ENCODE peak calls at places on chromosomes 2 and 18, in nine cellular contexts. S, A, Z, N, G, U, B, Q and E are unnamed samples.

GRCh38 chr2:239304533-239305221 is 96.1 kb downstream of the HDAC4 start:
- DNase-seq in S (no peak), A (peak; percentile 10), Z (no peak), N (no peak), G (no peak), U (no peak), B (no peak), Q (no peak), E (no peak)

GRCh38 chr2:214856116-214856515 is 46.6 kb upstream of the BARD1 start:
- DNase-seq in S (no peak), A (no peak), Z (no peak), N (no peak), G (peak; percentile 34), U (no peak), B (peak; percentile 6), Q (no peak), E (peak; percentile 3)

GRCh38 chr18:33316146-33316587 is 124.4 kb downstream of the CCDC178 start:
- DNase-seq in S (no peak), A (no peak), Z (no peak), N (no peak), G (no peak), U (no peak), B (no peak), Q (no peak), E (no peak)

GRCh38 chr2:187377335-187377734 is 70.7 kb downstream of the CALCRL start:
- DNase-seq in S (no peak), A (no peak), Z (no peak), N (no peak), G (no peak), U (no peak), B (peak; percentile 2), Q (no peak), E (no peak)

GRCh38 chr2:224159345-224159928 is 120.4 kb upstream of the SERPINE2 start:
- DNase-seq in S (no peak), A (no peak), Z (no peak), N (no peak), G (no peak), U (peak; percentile 51), B (no peak), Q (no peak), E (no peak)

GRCh38 chr2:96948483-96949152 is 37.8 kb downstream of the FAM178B start:
- DNase-seq in S (no peak), A (no peak), Z (no peak), N (no peak), G (no peak), U (no peak), B (no peak), Q (no peak), E (no peak)

GRCh38 chr2:77387324-77387723 is 134.9 kb downstream of the LRRTM4 start:
- DNase-seq in S (no peak), A (no peak), Z (no peak), N (no peak), G (no peak), U (no peak), B (no peak), Q (no peak), E (no peak)

GRCh38 chr18:69250305-69251151 is 150.2 kb upstream of the DOK6 start:
- DNase-seq in S (no peak), A (no peak), Z (no peak), N (no peak), G (no peak), U (no peak), B (peak; percentile 55), Q (no peak), E (no peak)

GRCh38 chr18:12422936-12423335 is 15.2 kb downstream of the PRELID3A start:
- DNase-seq in S (no peak), A (no peak), Z (no peak), N (no peak), G (no peak), U (no peak), B (no peak), Q (no peak), E (no peak)

GRCh38 chr2:145006957-145007672 is 487.2 kb upstream of the ZEB2 start:
- DNase-seq in S (no peak), A (no peak), Z (peak; percentile 39), N (no peak), G (peak; percentile 99), U (no peak), B (peak; percentile 98), Q (no peak), E (peak; percentile 76)

DNA sequence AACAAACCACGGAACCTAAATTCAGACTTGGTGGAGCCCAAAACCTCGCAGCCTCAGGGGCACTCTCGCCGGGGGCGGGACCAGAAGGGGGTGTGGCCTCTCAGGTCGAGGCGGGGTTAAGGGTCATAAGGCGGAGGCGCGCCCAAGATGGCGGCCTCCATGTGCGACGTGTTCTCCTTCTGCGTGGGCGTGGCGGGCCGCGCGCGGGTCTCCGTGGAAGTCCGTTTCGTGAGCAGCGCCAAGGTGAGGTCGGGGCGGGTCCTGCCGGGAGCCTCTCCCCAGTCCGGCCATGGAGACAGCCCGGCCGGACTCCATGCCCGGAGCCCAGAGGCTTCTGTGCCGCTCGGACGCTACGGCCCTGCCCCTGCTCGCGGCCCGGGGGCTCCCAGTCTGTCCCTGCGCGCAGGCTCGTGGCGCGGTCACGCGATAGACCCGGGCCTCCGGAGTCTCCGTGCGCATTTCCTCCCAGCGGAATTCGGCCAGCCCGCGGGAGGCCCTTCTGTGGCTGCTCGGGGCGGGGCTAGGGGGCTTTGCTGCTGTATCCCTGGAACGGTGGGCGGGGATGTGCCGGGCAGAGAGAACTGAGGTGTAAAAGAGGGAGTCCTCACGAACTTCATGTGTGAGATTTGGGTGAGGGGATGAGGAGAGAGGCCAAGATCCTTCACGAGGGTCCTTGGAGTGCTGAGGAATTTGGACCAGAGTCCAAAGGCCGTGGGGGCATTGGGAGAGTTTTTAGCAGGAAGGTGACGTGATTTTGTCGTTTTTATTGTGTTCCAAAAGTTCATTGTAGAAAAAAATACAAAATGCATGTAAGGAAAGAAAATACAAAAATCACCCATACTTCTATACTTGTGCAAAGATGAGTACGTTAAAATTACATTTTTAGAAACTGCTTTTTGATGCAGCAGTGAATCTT is at the start of gene SMYD5:
- DNase-seq in S (peak; percentile 53), A (peak; percentile 87), Z (peak; percentile 66), N (peak; percentile 71), G (peak; percentile 64), U (peak; percentile 95), B (peak; percentile 72), Q (peak; percentile 80), E (peak; percentile 88)
- TF ChIP-seq CTCF in S (no peak), A (no peak), Z (peak; percentile 9), N (no peak), G (no peak), U (no peak), B (no peak), Q (no peak), E (no peak)

DNA sequence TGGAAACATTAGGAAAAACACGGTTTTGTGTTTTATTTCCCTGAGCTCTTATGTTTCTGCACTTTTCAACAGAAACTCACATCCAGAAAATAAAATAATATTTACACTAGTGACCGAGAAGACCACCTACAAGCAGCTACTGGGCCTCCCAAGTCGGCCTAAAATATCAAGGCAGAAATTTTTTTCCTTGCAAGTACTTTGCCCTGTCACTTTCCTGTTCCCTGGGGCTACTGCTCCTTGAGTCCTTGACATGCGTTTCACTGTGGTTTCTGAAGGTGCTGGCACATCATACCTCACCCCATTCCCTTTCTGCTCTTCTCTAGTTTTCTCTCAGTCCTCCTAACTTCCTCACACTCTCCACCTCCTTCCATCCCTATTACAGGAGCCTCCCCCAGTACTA is 279.1 kb downstream of the AGPS start:
- DNase-seq in S (no peak), A (no peak), Z (no peak), N (no peak), G (no peak), U (no peak), B (no peak), Q (no peak), E (no peak)
- H3K27ac ChIP-seq in S (no peak overlapping the region), A (no peak overlapping the region), Z (no peak overlapping the region), N (no peak overlapping the region), G (no peak overlapping the region), U (no peak overlapping the region), B (no peak overlapping the region), Q (no peak overlapping the region), E (no peak overlapping the region)

DNA sequence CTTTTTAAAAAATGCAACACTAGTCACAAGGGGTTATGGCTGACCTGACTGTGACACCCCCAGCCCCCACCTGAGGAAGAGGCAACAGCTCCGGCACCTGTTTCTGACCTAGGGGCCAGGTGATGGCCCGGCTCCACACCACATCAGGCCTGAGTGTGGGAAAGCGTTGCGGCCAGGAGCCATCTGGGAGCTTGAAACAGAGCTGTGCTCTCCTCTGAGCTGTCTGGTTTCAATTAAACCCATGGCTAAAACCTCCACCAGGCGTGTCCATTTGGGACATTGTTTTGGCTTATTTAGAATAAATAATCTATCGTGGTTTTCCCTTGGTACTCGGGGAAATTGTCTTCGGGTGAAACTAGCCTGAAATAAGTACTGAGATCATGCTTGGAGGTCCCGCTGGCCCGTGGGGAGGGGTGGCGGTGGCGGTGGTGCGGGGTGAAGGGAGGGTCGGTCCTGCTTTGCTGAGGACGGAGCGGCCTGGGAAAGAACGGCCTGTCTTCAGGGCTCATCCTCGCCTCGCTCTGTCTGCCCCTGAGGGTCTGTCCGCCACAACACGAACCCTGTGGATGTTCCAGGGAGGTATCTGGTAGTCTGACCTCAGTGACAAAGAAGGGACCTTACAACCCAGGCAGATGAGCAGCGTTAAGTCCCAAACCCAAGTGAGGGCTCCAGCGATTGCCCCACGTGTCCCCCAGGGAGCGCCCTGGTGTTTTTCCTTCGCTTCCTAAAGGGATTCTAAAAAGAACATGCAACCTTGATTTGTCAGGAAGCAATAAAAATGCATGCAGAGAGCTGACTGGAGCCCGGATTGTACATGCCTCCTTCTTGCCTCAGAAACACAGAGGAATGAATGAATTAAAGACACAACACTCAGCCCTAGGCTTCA is 58.7 kb downstream of the IL1RL2 start:
- DNase-seq in S (no peak), A (no peak), Z (no peak), N (no peak), G (no peak), U (no peak), B (peak; percentile 18), Q (no peak), E (no peak)
- TF ChIP-seq CTCF in S (no peak), A (no peak), Z (no peak), N (no peak), G (no peak), U (no peak), B (peak; percentile 31), Q (no peak), E (no peak)

GRCh38 chr2:195563857-195564512 is 93.0 kb upstream of the SLC39A10 start:
- DNase-seq in S (no peak), A (no peak), Z (no peak), N (peak; percentile 75), G (peak; percentile 88), U (no peak), B (peak; percentile 90), Q (no peak), E (peak; percentile 29)
- H3K27ac ChIP-seq in S (no peak overlapping the region), A (no peak overlapping the region), Z (no peak overlapping the region), N (no peak overlapping the region), G (peak overlapping the region; percentile 44), U (peak overlapping the region; percentile 82), B (peak overlapping the region; percentile 92), Q (no peak overlapping the region), E (no peak overlapping the region)

GRCh38 chr2:222713007-222713406 is 41.5 kb downstream of the MOGAT1 start:
- DNase-seq in S (no peak), A (no peak), Z (no peak), N (no peak), G (no peak), U (no peak), B (no peak), Q (no peak), E (no peak)
- TF ChIP-seq CTCF in S (no peak), A (no peak), Z (no peak), N (no peak), G (no peak), U (no peak), B (no peak), Q (no peak), E (no peak)